ENCODE peak calls at places on chromosomes 5 and 9, in eight cellular contexts. G, P, S, K, X, M, A and W are unnamed samples.

GRCh38 chr5:82018462-82018861 is 46.6 kb downstream of the ATG10 start:
- DNase-seq in A (peak; percentile 86), G (no peak), K (no peak), P (no peak), M (no peak), S (no peak), X (no peak), W (no peak)

GRCh38 chr9:86126998-86127972 is 27.9 kb upstream of the GOLM1 start:
- DNase-seq in K (peak; percentile 96), A (no peak), G (peak; percentile 57), S (peak; percentile 98), X (peak; percentile 98), P (no peak), M (peak; percentile 87), W (no peak)

GRCh38 chr5:73858786-73859185 is 232.8 kb downstream of the ARHGEF28 start:
- DNase-seq in G (no peak), M (no peak), P (no peak), A (no peak), K (no peak), X (no peak), S (no peak), W (no peak)

GRCh38 chr5:124698774-124699173 is 47.7 kb downstream of the ZNF608 start:
- DNase-seq in M (no peak), G (no peak), K (no peak), P (no peak), X (no peak), S (no peak), A (no peak), W (no peak)

GRCh38 chr5:178667109-178667508 is 40.3 kb upstream of the CLK4 start:
- DNase-seq in K (no peak), M (no peak), X (no peak), G (no peak), P (no peak), S (no peak), A (no peak), W (no peak)

GRCh38 chr5:31640024-31640423 is 1.1 kb downstream of the PDZD2 start:
- DNase-seq in A (no peak), S (no peak), G (no peak), X (no peak), P (no peak), K (no peak), M (no peak), W (no peak)

GRCh38 chr9:78866228-78867132 is 569.6 kb downstream of the PSAT1 start:
- DNase-seq in P (no peak), G (no peak), X (no peak), S (peak; percentile 74), A (no peak), K (peak; percentile 13), M (peak; percentile 94), W (no peak)

GRCh38 chr9:133689151-133689763 is 48.9 kb downstream of the SARDH start:
- DNase-seq in P (no peak), X (no peak), A (no peak), K (no peak), S (no peak), G (no peak), M (no peak), W (no peak)

GRCh38 chr9:114264806-114265550 is 57.9 kb upstream of the ORM1 start:
- DNase-seq in S (no peak), P (no peak), K (no peak), X (no peak), A (no peak), M (no peak), G (no peak), W (no peak)

GRCh38 chr5:30959238-30959637 is 234.2 kb upstream of the CDH6 start:
- DNase-seq in S (no peak), P (no peak), X (no peak), M (peak; percentile 37), K (no peak), A (no peak), G (no peak), W (no peak)

GRCh38 chr5:141516648-141517025 is 27.8 kb downstream of the PCDHGC5 start:
- DNase-seq in X (no peak), M (no peak), G (no peak), P (no peak), A (no peak), K (no peak), S (no peak), W (no peak)

GRCh38 chr9:76027426-76027825 is 137.0 kb downstream of the PCSK5 start:
- DNase-seq in S (no peak), M (no peak), P (no peak), X (no peak), A (no peak), K (no peak), G (no peak), W (no peak)

GRCh38 chr5:51033215-51033614 is 350.0 kb upstream of the ISL1 start:
- DNase-seq in A (no peak), X (no peak), P (no peak), S (no peak), G (no peak), K (no peak), M (no peak), W (no peak)

GRCh38 chr5:108661590-108662219 is 86.0 kb upstream of the FER start:
- DNase-seq in G (no peak), A (no peak), S (no peak), X (no peak), M (peak; percentile 92), K (no peak), P (no peak), W (no peak)

GRCh38 chr5:2757563-2758311 is 6.3 kb upstream of the IRX2 start:
- DNase-seq in A (no peak), S (no peak), M (peak; percentile 92), K (no peak), G (no peak), X (no peak), P (no peak), W (no peak)

GRCh38 chr5:98772415-98773213 is 849 bp upstream of the RGMB start:
- DNase-seq in M (peak; percentile 96), P (peak; percentile 90), K (peak; percentile 80), S (peak; percentile 78), A (no peak), X (peak; percentile 92), G (peak; percentile 89), W (peak; percentile 89)

GRCh38 chr9:2228132-2228531 is 213.0 kb downstream of the SMARCA2 start:
- DNase-seq in X (no peak), G (no peak), K (no peak), S (no peak), P (no peak), M (no peak), A (peak; percentile 87), W (no peak)

GRCh38 chr9:85244856-85245255 is 496.9 kb downstream of the AGTPBP1 start:
- DNase-seq in M (no peak), A (no peak), X (no peak), P (no peak), S (no peak), G (no peak), K (no peak), W (no peak)

GRCh38 chr9:4936823-4937222 is 48.2 kb upstream of the JAK2 start:
- DNase-seq in K (no peak), S (no peak), G (no peak), A (no peak), M (no peak), X (no peak), P (no peak), W (no peak)

GRCh38 chr5:52861368-52861767 is 73.7 kb downstream of the ITGA1 start:
- DNase-seq in M (peak; percentile 66), K (no peak), S (no peak), X (no peak), A (no peak), P (no peak), G (no peak), W (no peak)

GRCh38 chr5:52863715-52864114 is 76.0 kb downstream of the ITGA1 start:
- DNase-seq in X (no peak), A (no peak), S (no peak), G (no peak), P (no peak), K (no peak), M (no peak), W (no peak)

GRCh38 chr5:52867809-52868208 is 80.1 kb downstream of the ITGA1 start:
- DNase-seq in X (no peak), M (peak; percentile 27), S (no peak), K (no peak), P (no peak), A (no peak), G (no peak), W (no peak)

GRCh38 chr5:52864884-52865283 is 77.2 kb downstream of the ITGA1 start:
- DNase-seq in G (no peak), M (no peak), S (no peak), X (no peak), A (no peak), K (no peak), P (no peak), W (no peak)

GRCh38 chr5:52864376-52864775 is 76.7 kb downstream of the ITGA1 start:
- DNase-seq in X (no peak), G (no peak), A (no peak), M (no peak), P (no peak), S (no peak), K (no peak), W (no peak)
- H3K4me3 ChIP-seq in X (no peak overlapping the region), G (no peak overlapping the region), A (no peak overlapping the region), M (no peak overlapping the region), P (no peak overlapping the region), S (no peak overlapping the region), K (no peak overlapping the region), W (no peak overlapping the region)

GRCh38 chr9:70409280-70409679 is 5.2 kb downstream of the KLF9 start:
- DNase-seq in M (no peak), S (no peak), G (no peak), A (no peak), X (no peak), K (no peak), P (peak; percentile 61), W (no peak)
- H3K4me3 ChIP-seq in M (no peak overlapping the region), S (no peak overlapping the region), G (no peak overlapping the region), A (no peak overlapping the region), X (no peak overlapping the region), K (no peak overlapping the region), P (peak overlapping the region; percentile 82), W (peak overlapping the region; percentile 98)

GRCh38 chr9:33471361-33471760 is 2.4 kb downstream of the NOL6 start:
- DNase-seq in K (no peak), A (no peak), G (no peak), M (no peak), S (no peak), P (no peak), X (no peak), W (no peak)

GRCh38 chr9:33469891-33470290 is 3.8 kb downstream of the NOL6 start:
- DNase-seq in S (no peak), A (no peak), X (no peak), G (no peak), M (no peak), K (no peak), P (peak; percentile 40), W (no peak)

GRCh38 chr9:33473216-33473615 is 508 bp downstream of the NOL6 start:
- DNase-seq in X (no peak), A (no peak), K (no peak), G (no peak), M (no peak), P (no peak), S (no peak), W (no peak)

GRCh38 chr9:33473643-33474352 is at the start of gene NOL6:
- DNase-seq in S (peak; percentile 97), G (peak; percentile 97), K (peak; percentile 99), M (peak; percentile 98), P (peak; percentile 99), X (peak; percentile 100), A (peak; percentile 99), W (peak; percentile 99)

GRCh38 chr9:33472171-33472920 is 1.4 kb downstream of the NOL6 start:
- DNase-seq in K (no peak), P (peak; percentile 32), A (no peak), X (no peak), M (no peak), G (no peak), S (no peak), W (peak; percentile 34)
- H3K4me3 ChIP-seq in K (peak overlapping the region; percentile 92), P (no peak overlapping the region), A (peak overlapping the region; percentile 100), X (no peak overlapping the region), M (peak overlapping the region; percentile 90), G (no peak overlapping the region), S (peak overlapping the region; percentile 88), W (peak overlapping the region; percentile 97)

GRCh38 chr5:156783092-156783491 is 67.0 kb upstream of the PPP1R2B start:
- DNase-seq in G (no peak), M (no peak), S (no peak), X (no peak), K (no peak), A (no peak), P (no peak), W (no peak)
- H3K4me3 ChIP-seq in G (no peak overlapping the region), M (no peak overlapping the region), S (no peak overlapping the region), X (no peak overlapping the region), K (no peak overlapping the region), A (no peak overlapping the region), P (no peak overlapping the region), W (no peak overlapping the region)